ENCODE peak calls at places on chromosomes 13 and 19, in four cellular contexts. X, N, I and Q are unnamed samples.
A peak's percentile ranks its signal among the peaks of the same experiment; 100 is the strongest.

GRCh38 chr13:27450921-27451461 is 627 bp upstream of the MTIF3 start:
- DNase-seq in X (peak; percentile 85), N (peak; percentile 48), I (peak; percentile 81), Q (no peak)

GRCh38 chr13:32297206-32297605 is 18.0 kb downstream of the ZAR1L start:
- DNase-seq in X (no peak), N (no peak), I (no peak), Q (no peak)

GRCh38 chr19:11373166-11373884 is 1.1 kb upstream of the SWSAP1 start:
- DNase-seq in X (no peak), N (no peak), I (peak; percentile 58), Q (no peak)

GRCh38 chr19:38556521-38557174 is 61.1 kb downstream of the MAP4K1 start:
- DNase-seq in X (no peak), N (no peak), I (no peak), Q (peak; percentile 30)

GRCh38 chr19:2391118-2391725 is 31.2 kb downstream of the TMPRSS9 start:
- DNase-seq in X (no peak), N (no peak), I (peak; percentile 69), Q (peak; percentile 66)

GRCh38 chr19:15634105-15634504 is 6.6 kb upstream of the CYP4F3 start:
- DNase-seq in X (no peak), N (no peak), I (no peak), Q (no peak)

GRCh38 chr19:33226550-33227241 is 1.0 kb upstream of the SLC7A10 start:
- DNase-seq in X (no peak), N (peak; percentile 16), I (no peak), Q (no peak)

GRCh38 chr13:90105881-90106496 is 1241.5 kb upstream of the MIR17HG start:
- DNase-seq in X (no peak), N (no peak), I (peak; percentile 45), Q (no peak)

GRCh38 chr13:40639226-40639681 is 27.2 kb downstream of the FOXO1 start:
- DNase-seq in X (no peak), N (no peak), I (no peak), Q (no peak)

GRCh38 chr13:35720690-35721554 is 244.4 kb upstream of the MAB21L1 start:
- DNase-seq in X (no peak), N (peak; percentile 56), I (peak; percentile 70), Q (no peak)

GRCh38 chr19:13060964-13061927 is 41.4 kb downstream of the LYL1 start:
- DNase-seq in X (peak; percentile 88), N (peak; percentile 91), I (peak; percentile 95), Q (peak; percentile 63)

GRCh38 chr13:98390086-98390697 is 186.7 kb downstream of the STK24 start:
- DNase-seq in X (no peak), N (no peak), I (no peak), Q (no peak)

GRCh38 chr13:48750588-48751383 is 97.1 kb downstream of the CYSLTR2 start:
- DNase-seq in X (no peak), N (peak; percentile 42), I (no peak), Q (no peak)

GRCh38 chr19:4376991-4377781 is 23.2 kb downstream of the SH3GL1 start:
- DNase-seq in X (no peak), N (no peak), I (peak; percentile 84), Q (no peak)

GRCh38 chr19:18279516-18280246 is 1.7 kb downstream of the JUND start:
- DNase-seq in X (peak; percentile 94), N (peak; percentile 91), I (peak; percentile 95), Q (peak; percentile 94)

GRCh38 chr13:40974460-40975407 is 44.4 kb downstream of the ELF1 start:
- DNase-seq in X (no peak), N (no peak), I (peak; percentile 37), Q (peak; percentile 60)

GRCh38 chr13:66546534-66547379 is 683.4 kb downstream of the PCDH9 start:
- DNase-seq in X (no peak), N (no peak), I (peak; percentile 41), Q (no peak)

GRCh38 chr19:9914001-9914314 is 22.4 kb downstream of the OLFM2 start:
- DNase-seq in X (no peak), N (no peak), I (peak; percentile 1), Q (no peak)

GRCh38 chr19:9916719-9917118 is 19.6 kb downstream of the OLFM2 start:
- DNase-seq in X (no peak), N (no peak), I (peak; percentile 1), Q (no peak)

GRCh38 chr19:9913237-9914000 is 22.9 kb downstream of the OLFM2 start:
- DNase-seq in X (no peak), N (no peak), I (no peak), Q (no peak)

GRCh38 chr19:9912551-9913236 is 23.6 kb downstream of the OLFM2 start:
- DNase-seq in X (no peak), N (no peak), I (no peak), Q (no peak)

DNA sequence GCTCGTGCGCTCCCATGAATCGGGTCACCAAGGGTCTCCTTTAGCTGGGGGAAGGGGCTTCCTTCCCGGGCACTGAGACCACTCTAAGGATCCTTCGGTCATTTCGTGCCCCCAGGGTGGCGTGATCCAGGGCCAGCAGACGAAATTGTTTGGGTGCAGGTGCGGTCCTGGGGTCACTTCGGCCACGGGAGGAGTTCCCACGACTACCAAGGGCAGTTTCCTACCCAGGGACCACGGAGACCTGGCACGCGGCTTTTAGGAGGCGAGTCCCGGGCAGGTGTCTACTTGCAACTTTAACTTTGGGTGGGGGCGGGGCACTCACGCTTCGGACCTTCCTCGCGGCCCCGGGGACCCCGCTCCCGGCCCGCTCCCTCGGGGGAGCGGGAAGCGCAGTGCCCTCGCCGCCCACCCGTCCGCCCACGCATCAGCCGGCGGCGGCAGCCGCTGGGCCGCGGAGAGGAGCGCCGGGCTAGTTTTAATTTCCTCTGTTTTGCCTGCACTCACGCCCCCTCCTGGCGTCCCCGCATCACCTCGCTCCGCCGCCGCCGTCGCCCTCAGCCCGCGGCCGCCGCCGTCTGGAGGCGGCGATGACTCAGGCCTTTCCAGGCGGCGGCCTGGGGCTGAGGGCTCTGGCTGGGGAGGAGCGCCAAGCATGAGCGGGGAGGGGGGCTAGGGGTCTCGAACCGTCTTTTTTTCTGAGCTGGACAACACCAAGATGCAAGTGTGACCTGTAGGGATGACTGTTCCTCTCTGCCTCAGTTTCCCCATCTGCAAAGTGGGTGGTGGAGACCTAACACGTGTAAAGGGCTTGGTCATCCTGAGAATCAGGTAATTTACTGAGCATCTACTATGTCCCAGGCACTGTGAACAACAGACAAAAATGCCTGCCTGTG is 21.8 kb downstream of the OLFM2 start:
- DNase-seq in X (no peak), N (peak; percentile 70), I (peak; percentile 93), Q (peak; percentile 76)
- H3K27ac ChIP-seq in X (peak overlapping the region; percentile 48), N (no peak overlapping the region), I (no peak overlapping the region), Q (no peak overlapping the region)

GRCh38 chr19:35903550-35904179 is 1.3 kb downstream of the HCST start:
- DNase-seq in X (peak; percentile 88), N (peak; percentile 70), I (peak; percentile 59), Q (peak; percentile 91)

GRCh38 chr19:35907377-35907745 is 734 bp downstream of the TYROBP start:
- DNase-seq in X (no peak), N (no peak), I (no peak), Q (no peak)

GRCh38 chr19:35904312-35905068 is 2.2 kb downstream of the HCST start:
- DNase-seq in X (no peak), N (no peak), I (no peak), Q (no peak)

GRCh38 chr19:35902870-35903475 is 644 bp downstream of the HCST start:
- DNase-seq in X (no peak), N (no peak), I (no peak), Q (no peak)

DNA sequence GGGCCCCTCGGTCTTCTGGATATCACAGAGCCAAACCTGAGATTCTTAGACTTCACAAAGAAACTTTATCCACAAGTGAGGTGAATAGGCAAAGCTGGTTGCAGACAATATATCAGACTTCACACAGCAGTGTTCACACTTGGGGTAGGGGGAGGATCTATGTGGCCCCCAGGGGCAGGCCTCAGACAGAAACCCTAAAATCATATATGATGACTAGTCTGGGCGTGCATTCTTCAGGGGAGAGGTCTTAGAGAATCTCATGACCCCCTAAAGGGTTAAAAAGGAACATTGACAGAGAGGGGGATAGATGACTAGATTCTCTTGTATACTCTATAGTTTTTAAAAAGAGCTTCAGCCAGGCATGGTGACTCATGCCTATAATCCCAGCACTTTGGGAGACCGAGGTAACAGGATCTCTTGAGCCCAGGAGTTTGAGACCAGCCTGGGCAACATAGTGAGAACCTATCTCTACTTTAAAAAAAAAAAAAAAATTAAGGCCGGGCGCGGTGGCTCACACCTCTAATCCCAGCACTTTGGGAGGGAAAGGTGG is 2.8 kb downstream of the TYROBP start:
- DNase-seq in X (no peak), N (no peak), I (no peak), Q (no peak)
- H3K27ac ChIP-seq in X (no peak overlapping the region), N (no peak overlapping the region), I (no peak overlapping the region), Q (no peak overlapping the region)

DNA sequence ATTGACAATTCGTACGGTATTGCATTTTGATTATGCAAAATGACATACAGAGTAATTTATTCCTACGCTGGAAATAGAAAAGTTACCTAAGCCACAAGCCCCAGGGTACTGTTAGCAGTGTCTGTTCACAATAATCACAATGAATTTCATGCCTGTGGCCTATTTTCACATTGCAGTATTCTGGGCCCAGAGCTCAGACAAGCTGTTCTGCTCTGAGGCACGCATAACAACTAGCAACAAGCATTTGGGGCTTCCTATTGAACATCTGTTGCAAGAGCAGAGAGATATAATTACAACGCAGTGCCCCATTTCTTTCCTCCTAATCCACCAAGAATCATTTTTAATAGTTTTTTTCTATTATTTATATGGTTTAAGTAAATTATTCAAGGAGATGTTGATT is 158.9 kb upstream of the SGCG start:
- DNase-seq in X (no peak), N (no peak), I (no peak), Q (no peak)
- H3K27ac ChIP-seq in X (no peak overlapping the region), N (no peak overlapping the region), I (no peak overlapping the region), Q (no peak overlapping the region)

DNA sequence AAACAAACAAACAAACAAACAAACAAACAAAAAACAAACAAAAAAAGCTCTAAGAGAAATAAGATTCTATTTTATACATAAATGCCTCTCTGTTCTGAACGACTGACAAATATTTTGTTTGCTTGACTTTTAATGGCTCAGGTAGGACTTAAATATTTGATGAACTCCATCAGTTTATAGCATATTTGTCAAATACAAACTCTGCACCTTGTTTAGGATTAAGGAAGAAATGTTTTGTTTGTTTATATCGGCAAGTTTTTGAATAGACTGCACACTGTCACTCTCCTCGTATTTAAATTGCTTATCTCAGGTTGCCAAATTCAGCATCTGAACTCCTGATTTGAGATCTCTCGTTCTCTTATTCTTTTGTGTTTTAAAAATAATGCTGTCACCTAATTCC is 1499.7 kb upstream of the SLC10A2 start:
- DNase-seq in X (no peak), N (no peak), I (no peak), Q (no peak)
- H3K27ac ChIP-seq in X (no peak overlapping the region), N (no peak overlapping the region), I (no peak overlapping the region), Q (no peak overlapping the region)